ENCODE peak calls at places on chromosomes 12 and 14, in four cellular contexts. K, Q, H and Y are unnamed samples.

GRCh38 chr12:47867496-47867941 is 37.3 kb downstream of the VDR start:
- DNase-seq in K (no peak), Q (no peak), H (no peak), Y (no peak)

GRCh38 chr12:51264297-51264696 is 5.9 kb downstream of the SMAGP start:
- DNase-seq in Q (no peak), H (no peak), K (no peak), Y (no peak)

GRCh38 chr12:26118356-26118755 is 6.5 kb downstream of the BHLHE41 start:
- DNase-seq in Q (no peak), K (no peak), H (no peak), Y (no peak)

GRCh38 chr12:25253371-25254068 is 2.8 kb upstream of the KRAS start:
- DNase-seq in H (no peak), K (no peak), Q (no peak), Y (no peak)

GRCh38 chr14:55752580-55753365 is 172.8 kb downstream of the KTN1 start:
- DNase-seq in K (no peak), Q (no peak), H (no peak), Y (peak; percentile 72)

GRCh38 chr12:57610553-57611115 is 601 bp upstream of the ARHGEF25 start:
- DNase-seq in K (no peak), H (no peak), Q (no peak), Y (no peak)

GRCh38 chr14:99989032-99989431 is 76.2 kb upstream of the EVL start:
- DNase-seq in K (no peak), H (no peak), Q (no peak), Y (no peak)

GRCh38 chr14:97395068-97395467 is 597.9 kb downstream of the VRK1 start:
- DNase-seq in K (no peak), Q (no peak), H (no peak), Y (no peak)

GRCh38 chr12:119693006-119693405 is 25.1 kb downstream of the PRKAB1 start:
- DNase-seq in Q (no peak), H (no peak), K (no peak), Y (no peak)

GRCh38 chr12:1705774-1706173 is 14.9 kb downstream of the ADIPOR2 start:
- DNase-seq in H (no peak), Q (no peak), K (no peak), Y (no peak)

GRCh38 chr12:75553398-75553797 is 42.0 kb upstream of the KRR1 start:
- DNase-seq in Q (peak; percentile 32), H (no peak), K (no peak), Y (no peak)

GRCh38 chr14:101007765-101008164 is 104.2 kb upstream of the RTL1 start:
- DNase-seq in K (no peak), H (no peak), Q (no peak), Y (no peak)

GRCh38 chr14:71355324-71356201 is 448.3 kb downstream of the PCNX1 start:
- DNase-seq in H (no peak), K (no peak), Q (no peak), Y (no peak)

DNA sequence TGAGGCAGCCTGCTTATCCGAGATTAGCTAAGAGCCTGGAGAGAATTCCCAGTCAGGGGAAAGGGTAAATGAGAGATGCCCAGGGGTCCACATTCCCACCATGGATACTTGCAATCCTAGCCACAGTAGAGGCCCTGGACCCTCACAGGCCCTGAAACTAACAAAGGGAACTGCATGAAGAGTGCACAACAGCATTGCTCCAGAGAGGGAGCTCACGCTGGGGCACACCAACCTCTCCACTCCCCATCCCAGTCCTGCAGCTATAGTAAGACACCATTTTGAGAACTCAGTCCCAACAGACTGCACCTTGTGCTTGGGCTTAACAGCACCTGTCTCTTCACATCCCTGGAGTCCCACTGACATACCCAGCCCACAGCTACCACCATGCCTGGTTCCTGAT is 30.5 kb downstream of the CEP83 start:
- DNase-seq in Q (no peak), H (no peak), K (no peak), Y (no peak)
- H3K4me3 ChIP-seq in Q (no peak overlapping the region), H (no peak overlapping the region), K (no peak overlapping the region), Y (no peak overlapping the region)

GRCh38 chr14:106845286-106846087 is 1319.1 kb downstream of the TMEM121 start:
- DNase-seq in H (peak; percentile 73), Q (no peak), K (peak; percentile 97), Y (no peak)

GRCh38 chr14:106848330-106849121 is 1322.1 kb downstream of the TMEM121 start:
- DNase-seq in K (peak; percentile 56), H (no peak), Q (no peak), Y (no peak)

GRCh38 chr14:106846218-106846617 is 1319.8 kb downstream of the TMEM121 start:
- DNase-seq in H (no peak), K (no peak), Q (no peak), Y (no peak)

DNA sequence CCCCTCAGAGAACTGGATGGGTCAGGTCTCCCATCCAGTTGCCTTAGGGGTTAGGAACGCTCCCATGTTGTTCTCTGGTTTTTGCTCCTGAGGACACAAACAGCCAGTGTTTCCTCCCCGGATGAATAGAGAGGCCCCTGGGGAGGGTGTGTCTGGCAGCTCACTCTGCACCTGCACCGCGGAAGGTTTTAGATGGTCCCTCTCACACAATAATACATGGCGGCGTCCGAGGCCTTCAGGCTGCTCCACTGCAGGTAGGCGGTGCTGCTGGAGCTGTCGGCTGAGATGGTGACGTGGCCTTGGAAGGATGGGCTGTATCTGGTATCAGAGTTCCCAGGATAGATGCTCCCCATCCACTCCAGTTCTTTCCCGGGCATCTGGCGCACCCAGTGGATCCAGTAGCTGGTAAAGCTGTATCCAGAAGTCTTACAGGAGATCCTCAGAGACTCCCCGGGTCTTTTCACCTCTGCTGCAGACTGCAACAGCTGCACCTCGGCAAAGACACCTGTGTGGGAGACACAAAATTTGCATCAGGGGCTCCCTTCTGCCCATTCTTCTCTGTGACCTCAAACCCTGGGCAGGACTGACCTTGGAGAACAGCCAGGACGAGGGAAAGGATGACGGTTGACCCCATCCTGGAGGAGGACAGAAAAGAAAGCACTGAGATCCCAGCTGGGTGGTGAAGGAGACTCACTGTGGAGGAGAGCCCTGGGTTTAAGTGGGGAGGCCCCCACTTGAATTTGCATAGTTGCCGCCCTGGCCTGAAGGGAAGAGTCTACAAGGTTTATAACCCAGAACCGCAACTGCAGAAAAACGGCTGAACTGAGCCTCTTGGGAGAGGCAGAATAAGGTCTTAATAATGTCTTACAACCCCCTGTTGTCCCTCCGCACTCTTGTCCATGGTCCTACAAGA is 1324.8 kb downstream of the TMEM121 start:
- DNase-seq in Q (no peak), K (no peak), H (no peak), Y (no peak)
- TF ChIP-seq ZNF274 in Q (no peak), K (no peak), H (no peak), Y (no peak)

DNA sequence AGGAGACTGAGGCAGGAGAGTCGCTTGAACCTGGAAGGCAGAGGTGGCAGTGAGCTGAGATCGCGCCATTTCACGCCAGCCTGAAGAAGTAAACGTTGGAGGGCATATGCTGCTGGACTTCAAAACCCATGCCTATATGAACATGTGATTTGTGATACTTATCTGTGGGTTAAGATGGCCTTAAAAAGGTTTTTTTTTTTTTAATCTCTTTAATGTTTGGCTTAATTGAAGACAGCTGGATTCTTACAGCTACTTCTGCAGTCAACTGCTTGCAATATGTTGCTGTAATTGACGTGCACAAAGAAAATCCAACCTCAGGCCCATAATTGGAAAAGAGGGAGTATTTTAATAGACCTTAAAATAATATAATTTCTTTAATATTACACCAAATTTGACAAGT is 1.5 kb upstream of the B3GNT4 start:
- DNase-seq in H (no peak), K (no peak), Q (no peak), Y (no peak)
- H3K27me3 ChIP-seq in H (no peaks in the 10 kb centered on the region), K (peaks cover 6% of the 10 kb centered on the region), Q (no peaks in the 10 kb centered on the region), Y (peaks cover 46% of the 10 kb centered on the region)

DNA sequence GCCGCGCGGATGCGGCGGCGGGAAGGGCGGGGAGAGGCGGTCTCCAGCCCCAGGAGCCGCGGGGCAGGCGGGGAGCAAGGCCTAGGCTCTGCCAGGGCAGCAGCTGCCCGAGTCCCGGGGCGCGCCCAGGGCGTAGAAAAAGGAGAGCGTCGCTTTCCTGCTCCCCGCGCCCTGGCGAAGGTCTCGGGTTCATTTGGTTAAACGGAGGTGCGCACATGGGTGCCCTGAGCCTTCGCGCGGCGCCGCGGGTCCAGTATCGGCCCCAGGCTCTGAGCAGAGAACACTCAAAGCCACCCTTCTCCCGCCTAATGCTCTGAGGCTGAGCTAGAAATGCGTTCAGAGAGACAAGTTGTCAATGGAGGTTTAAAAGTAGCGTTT is 1.4 kb downstream of the TMEM132C start:
- DNase-seq in K (no peak), H (no peak), Q (no peak), Y (no peak)
- H3K4me3 ChIP-seq in K (no peak overlapping the region), H (no peak overlapping the region), Q (no peak overlapping the region), Y (peak overlapping the region; percentile 75)

GRCh38 chr12:12735301-12735700 is 18.1 kb downstream of the CDKN1B start:
- DNase-seq in Q (no peak), K (no peak), H (no peak), Y (no peak)
- TF ChIP-seq ZNF274 in Q (no peak), K (no peak), H (no peak), Y (no peak)